ENCODE peak calls at places on chromosomes 6 and 20, in nine cellular contexts. E is PC-9; M is CD4-positive, alpha-beta T cell; A is Kasumi-1; H is Daoy; D is activated CD4-positive, alpha-beta T cell treated with anti-CD3 and anti-CD28 coated beads for 48 hours; U is HTR-8/SVneo; L is stimulated activated effector memory CD8-positive, alpha-beta T cell treated with anti-CD3 and anti-CD28 coated beads, Interleukin-12 subunit alpha, Interleukin-12 subunit beta, amount 100 ng/mL, for 72 hours; G is NCI-H2081. S is an unnamed sample.

GRCh38 chr20:55140631-55141030 is 665.2 kb downstream of the DOK5 start:
- DNase-seq in G (peak; percentile 90), U (no peak), A (no peak), D (no peak), H (no peak), L (no peak), M (no peak), E (no peak), S (no peak)

GRCh38 chr6:6515691-6516607 is 72.6 kb upstream of the LY86 start:
- DNase-seq in A (no peak), G (no peak), L (peak; percentile 72), U (no peak), D (peak; percentile 79), E (no peak), M (no peak), H (no peak), S (no peak)

GRCh38 chr20:62625516-62625915 is 16.8 kb upstream of the SLCO4A1 start:
- DNase-seq in L (no peak), A (no peak), E (no peak), H (no peak), M (no peak), U (no peak), D (no peak), G (no peak), S (no peak)

GRCh38 chr20:5735845-5736530 is 14.2 kb upstream of the SHLD1 start:
- DNase-seq in A (no peak), G (peak; percentile 7), U (no peak), M (no peak), L (no peak), D (no peak), E (no peak), H (no peak), S (no peak)

GRCh38 chr20:63653041-63653973 is at the start of gene STMN3:
- DNase-seq in E (peak; percentile 83), U (peak; percentile 97), D (peak; percentile 75), L (peak; percentile 86), H (peak; percentile 91), A (peak; percentile 81), G (peak; percentile 83), M (peak; percentile 57), S (peak; percentile 89)

GRCh38 chr20:34553366-34553867 is 5.1 kb upstream of the MAP1LC3A start:
- DNase-seq in H (no peak), D (no peak), L (no peak), G (no peak), E (no peak), A (no peak), U (no peak), M (no peak), S (no peak)

GRCh38 chr6:144351741-144352140 is 66.6 kb downstream of the UTRN start:
- DNase-seq in E (no peak), M (no peak), H (no peak), A (no peak), D (no peak), L (no peak), U (no peak), G (no peak), S (no peak)

GRCh38 chr6:134182528-134182927 is 130.1 kb upstream of the SLC2A12 start:
- DNase-seq in H (no peak), G (peak; percentile 36), U (no peak), M (no peak), E (no peak), D (no peak), L (no peak), A (no peak), S (no peak)

GRCh38 chr6:30716879-30717128 is 277 bp downstream of the MDC1 start:
- DNase-seq in U (no peak), D (no peak), A (no peak), M (no peak), G (no peak), L (no peak), H (no peak), E (no peak), S (no peak)

GRCh38 chr20:7704021-7704420 is 236.2 kb downstream of the HAO1 start:
- DNase-seq in A (no peak), U (no peak), E (no peak), H (no peak), L (no peak), M (no peak), G (peak; percentile 83), D (no peak), S (no peak)

GRCh38 chr20:35235881-35236280 is 9.4 kb downstream of the MMP24 start:
- DNase-seq in E (no peak), A (no peak), U (no peak), H (no peak), L (no peak), M (no peak), G (no peak), D (no peak), S (no peak)

GRCh38 chr6:33587529-33588215 is 7.6 kb upstream of the BAK1 start:
- DNase-seq in H (peak; percentile 35), E (no peak), M (no peak), L (no peak), U (no peak), A (no peak), G (no peak), D (no peak), S (no peak)

GRCh38 chr6:79215233-79215824 is 19.2 kb downstream of the HMGN3 start:
- DNase-seq in U (no peak), G (no peak), D (no peak), L (no peak), H (no peak), E (no peak), A (no peak), M (no peak), S (no peak)

GRCh38 chr6:92538296-92538695 is 881.1 kb downstream of the EPHA7 start:
- DNase-seq in E (no peak), L (no peak), D (no peak), M (no peak), U (no peak), H (no peak), A (no peak), G (no peak), S (no peak)

GRCh38 chr6:144480518-144480917 is 195.4 kb downstream of the UTRN start:
- DNase-seq in U (no peak), H (no peak), E (no peak), L (no peak), G (no peak), A (no peak), M (no peak), D (no peak), S (no peak)

GRCh38 chr20:32505723-32506473 is 79.2 kb downstream of the NOL4L start:
- DNase-seq in H (no peak), E (no peak), U (no peak), G (no peak), A (no peak), M (no peak), D (no peak), L (no peak), S (no peak)

GRCh38 chr20:18585134-18585533 is 2.7 kb upstream of the DTD1 start:
- DNase-seq in E (peak; percentile 28), L (peak; percentile 29), G (peak; percentile 7), U (no peak), H (peak; percentile 11), M (no peak), A (no peak), D (no peak), S (no peak)

GRCh38 chr20:46307139-46307998 is 929 bp downstream of the CDH22 start:
- DNase-seq in D (peak; percentile 80), A (peak; percentile 68), H (peak; percentile 72), L (peak; percentile 79), M (peak; percentile 63), G (peak; percentile 57), U (peak; percentile 98), E (peak; percentile 55), S (peak; percentile 19)

GRCh38 chr20:3727333-3728035 is 5.0 kb upstream of the HSPA12B start:
- DNase-seq in M (no peak), L (no peak), G (no peak), U (peak; percentile 45), D (no peak), A (no peak), H (peak; percentile 64), E (peak; percentile 37), S (no peak)

GRCh38 chr6:134826889-134827737 is 122.8 kb downstream of the ALDH8A1 start:
- DNase-seq in D (no peak), G (no peak), E (peak; percentile 72), A (no peak), H (peak; percentile 84), L (no peak), M (no peak), U (peak; percentile 70), S (no peak)

GRCh38 chr20:31488171-31488570 is 13.1 kb downstream of the REM1 start:
- DNase-seq in H (no peak), U (no peak), M (no peak), L (no peak), E (no peak), A (no peak), D (no peak), G (no peak), S (no peak)

GRCh38 chr6:18154507-18155272 is at the start of gene TPMT:
- DNase-seq in L (no peak), D (peak; percentile 8), U (no peak), G (peak; percentile 94), M (no peak), A (no peak), H (peak; percentile 31), E (no peak), S (no peak)

GRCh38 chr6:143805832-143806281 is 37.3 kb upstream of the LTV1 start:
- DNase-seq in D (no peak), L (no peak), G (no peak), M (no peak), A (no peak), E (no peak), H (no peak), U (no peak), S (no peak)

GRCh38 chr6:25701807-25702206 is 49.8 kb downstream of the SCGN start:
- DNase-seq in A (no peak), U (no peak), L (no peak), D (no peak), E (no peak), G (no peak), H (no peak), M (no peak), S (no peak)

GRCh38 chr20:34984756-34985261 is 29.1 kb downstream of the MYH7B start:
- DNase-seq in E (peak; percentile 49), L (no peak), U (no peak), A (no peak), M (no peak), H (no peak), G (no peak), D (no peak), S (no peak)

GRCh38 chr20:62305765-62306431 is 3.1 kb downstream of the ADRM1 start:
- DNase-seq in L (no peak), G (no peak), D (no peak), A (peak; percentile 97), U (no peak), M (no peak), H (no peak), E (peak; percentile 70), S (no peak)

GRCh38 chr20:10312111-10312510 is 93.5 kb downstream of the SNAP25 start:
- DNase-seq in A (no peak), M (no peak), G (no peak), U (no peak), H (no peak), L (no peak), E (no peak), D (no peak), S (no peak)

GRCh38 chr6:169960531-169960890 is 209.1 kb downstream of the ERMARD start:
- DNase-seq in M (no peak), L (no peak), G (no peak), A (no peak), H (peak; percentile 7), U (no peak), E (no peak), D (no peak), S (no peak)

GRCh38 chr6:10418361-10418861 is 3.5 kb upstream of the TFAP2A start:
- DNase-seq in G (no peak), U (no peak), H (no peak), M (no peak), E (no peak), A (no peak), L (no peak), D (no peak), S (no peak)